ENCODE peak calls at places on chromosomes 5 and 9, in six cellular contexts. D is CD8-positive, alpha-beta T cell; M is fibroblast of lung; Y is A549; C is dorsolateral prefrontal cortex; Q is psoas muscle. W is an unnamed sample.

GRCh38 chr5:141849371-141850182 is 28.6 kb downstream of the PCDH1 start:
- DNase-seq in D (peak; percentile 70), M (peak; percentile 67), Y (peak; percentile 90), C (peak; percentile 79), Q (peak; percentile 88), W (no peak)

GRCh38 chr9:128253140-128253990 is 22.4 kb downstream of the GOLGA2 start:
- DNase-seq in D (no peak), M (no peak), Y (no peak), C (no peak), Q (no peak), W (no peak)

GRCh38 chr9:133932176-133932575 is 59.9 kb downstream of the VAV2 start:
- DNase-seq in D (no peak), M (peak; percentile 28), Y (no peak), C (no peak), Q (no peak), W (no peak)

GRCh38 chr9:120655005-120655622 is 59.2 kb downstream of the MEGF9 start:
- DNase-seq in D (no peak), M (peak; percentile 39), Y (no peak), C (no peak), Q (no peak), W (no peak)

GRCh38 chr9:75993434-75993833 is 103.0 kb downstream of the PCSK5 start:
- DNase-seq in D (no peak), M (peak; percentile 77), Y (no peak), C (no peak), Q (no peak), W (no peak)

GRCh38 chr9:29422445-29422844 is 1849.2 kb upstream of the C9orf72 start:
- DNase-seq in D (no peak), M (no peak), Y (no peak), C (no peak), Q (no peak), W (no peak)

GRCh38 chr9:13410566-13411031 is 131.1 kb upstream of the MPDZ start:
- DNase-seq in D (no peak), M (no peak), Y (no peak), C (no peak), Q (no peak), W (no peak)

GRCh38 chr5:115655994-115656393 is 30.2 kb upstream of the TMED7 start:
- DNase-seq in D (no peak), M (no peak), Y (no peak), C (no peak), Q (no peak), W (no peak)

GRCh38 chr9:107462691-107463090 is 26.9 kb downstream of the KLF4 start:
- DNase-seq in D (no peak), M (no peak), Y (no peak), C (no peak), Q (no peak), W (no peak)

GRCh38 chr5:144585716-144586115 is 415.0 kb downstream of the KCTD16 start:
- DNase-seq in D (no peak), M (no peak), Y (no peak), C (no peak), Q (no peak), W (no peak)

GRCh38 chr9:95018099-95018927 is 291.8 kb downstream of the AOPEP start:
- DNase-seq in D (no peak), M (peak; percentile 92), Y (peak; percentile 65), C (no peak), Q (peak; percentile 72), W (peak; percentile 69)

GRCh38 chr9:94827584-94828304 is 101.2 kb downstream of the AOPEP start:
- DNase-seq in D (no peak), M (peak; percentile 84), Y (no peak), C (no peak), Q (no peak), W (no peak)

DNA sequence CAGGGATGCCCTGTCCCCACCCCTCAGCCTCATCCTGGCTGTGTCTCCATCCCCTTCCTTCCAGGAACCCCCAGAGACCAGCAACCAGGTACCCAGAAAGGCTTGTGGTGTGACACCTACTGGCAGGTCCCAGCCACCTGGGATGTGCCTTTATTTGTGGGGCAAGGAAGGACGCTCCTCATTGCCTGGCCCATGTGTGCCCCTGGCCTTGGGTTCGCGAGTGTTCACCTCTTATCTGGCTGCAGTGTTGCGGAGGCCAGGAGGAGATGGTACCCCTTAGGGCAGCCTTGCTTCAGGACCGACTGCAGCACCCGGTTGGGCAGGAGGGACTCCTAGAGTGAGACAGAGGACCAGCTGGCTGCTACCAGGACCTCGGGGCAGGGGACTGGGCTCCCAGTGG is 8.8 kb downstream of the C9orf50 start:
- DNase-seq in D (no peak), M (no peak), Y (no peak), C (no peak), Q (no peak), W (no peak)
- TF ChIP-seq CTCF in D (no peak), M (no peak), Y (no peak), C (no peak), Q (no peak), W (no peak)

GRCh38 chr5:132253008-132253441 is 4.5 kb upstream of the PDLIM4 start:
- DNase-seq in D (no peak), M (no peak), Y (no peak), C (no peak), Q (no peak), W (no peak)

GRCh38 chr5:132246806-132247205 is 10.7 kb upstream of the PDLIM4 start:
- DNase-seq in D (no peak), M (no peak), Y (no peak), C (no peak), Q (no peak), W (no peak)

GRCh38 chr5:132251220-132251725 is 6.2 kb upstream of the PDLIM4 start:
- DNase-seq in D (no peak), M (no peak), Y (no peak), C (peak; percentile 53), Q (peak; percentile 80), W (no peak)

GRCh38 chr5:132253452-132254320 is 3.8 kb upstream of the PDLIM4 start:
- DNase-seq in D (no peak), M (no peak), Y (no peak), C (no peak), Q (no peak), W (no peak)

GRCh38 chr5:132250547-132250946 is 6.9 kb upstream of the PDLIM4 start:
- DNase-seq in D (no peak), M (no peak), Y (no peak), C (no peak), Q (no peak), W (no peak)
- H3K27ac ChIP-seq in D (no peak overlapping the region), M (no peak overlapping the region), Y (no peak overlapping the region), C (peak overlapping the region; percentile 55), Q (no peak overlapping the region), W (no peak overlapping the region)

GRCh38 chr5:170348069-170348702 is 41.0 kb downstream of the KCNMB1 start:
- DNase-seq in D (no peak), M (no peak), Y (no peak), C (no peak), Q (no peak), W (no peak)
- TF ChIP-seq CTCF in D (peak; percentile 28), M (no peak), Y (no peak), C (no peak), Q (peak; percentile 14), W (no peak)

GRCh38 chr5:168411871-168412270 is 74.4 kb upstream of the RARS1 start:
- DNase-seq in D (no peak), M (no peak), Y (no peak), C (no peak), Q (no peak), W (no peak)

GRCh38 chr5:168415971-168416370 is 70.3 kb upstream of the RARS1 start:
- DNase-seq in D (no peak), M (no peak), Y (no peak), C (no peak), Q (no peak), W (no peak)

GRCh38 chr5:168413062-168413461 is 73.2 kb upstream of the RARS1 start:
- DNase-seq in D (no peak), M (no peak), Y (no peak), C (no peak), Q (no peak), W (no peak)

GRCh38 chr5:168409601-168410458 is 76.4 kb upstream of the RARS1 start:
- DNase-seq in D (no peak), M (peak; percentile 54), Y (no peak), C (no peak), Q (no peak), W (peak; percentile 46)

GRCh38 chr5:168413596-168413995 is 72.7 kb upstream of the RARS1 start:
- DNase-seq in D (no peak), M (no peak), Y (no peak), C (no peak), Q (no peak), W (no peak)
- H3K27ac ChIP-seq in D (no peak overlapping the region), M (no peak overlapping the region), Y (no peak overlapping the region), C (no peak overlapping the region), Q (no peak overlapping the region), W (no peak overlapping the region)

GRCh38 chr9:36136277-36136893 is at the start of gene GLIPR2:
- DNase-seq in D (peak; percentile 77), M (peak; percentile 70), Y (peak; percentile 77), C (peak; percentile 69), Q (peak; percentile 86), W (no peak)
- TF ChIP-seq CTCF in D (peak; percentile 26), M (no peak), Y (no peak), C (peak; percentile 29), Q (no peak), W (no peak)

GRCh38 chr5:113089653-113090335 is 113.2 kb downstream of the DCP2 start:
- DNase-seq in D (no peak), M (peak; percentile 17), Y (no peak), C (no peak), Q (no peak), W (no peak)
- H3K27ac ChIP-seq in D (no peak overlapping the region), M (no peak overlapping the region), Y (no peak overlapping the region), C (peak overlapping the region; percentile 32), Q (no peak overlapping the region), W (no peak overlapping the region)

DNA sequence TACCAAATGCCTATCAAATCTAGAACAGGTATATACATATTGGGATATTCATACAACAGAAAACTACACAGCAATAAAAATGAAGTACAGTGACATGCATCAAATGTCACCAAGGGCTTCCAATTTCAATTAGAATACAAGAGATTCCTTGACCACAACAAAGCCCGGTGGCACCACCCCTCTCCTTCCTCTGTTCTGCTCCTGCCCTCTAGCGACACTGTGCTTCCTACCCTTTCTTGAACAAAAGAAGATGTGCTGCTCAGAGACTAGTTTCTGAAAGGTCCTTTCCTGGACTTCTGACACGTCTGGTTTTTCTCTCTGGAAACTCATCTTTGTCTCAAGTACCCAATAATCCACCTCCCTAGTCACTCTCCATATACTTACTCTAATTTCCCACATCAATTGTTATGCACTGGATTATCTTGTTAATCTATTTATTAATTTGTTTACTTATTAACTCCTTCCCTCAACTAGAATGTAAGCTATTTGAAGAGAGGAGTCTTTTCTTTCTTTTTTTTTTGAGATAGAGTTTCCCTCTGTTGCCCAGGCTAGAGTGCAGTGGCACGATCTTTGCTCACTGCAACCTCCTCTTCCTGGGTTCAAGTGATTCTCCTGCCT is 70.4 kb upstream of the CTSV start:
- DNase-seq in D (no peak), M (peak; percentile 31), Y (peak; percentile 9), C (no peak), Q (no peak), W (no peak)
- TF ChIP-seq CTCF in D (no peak), M (peak; percentile 46), Y (peak; percentile 53), C (peak; percentile 49), Q (peak; percentile 56), W (peak; percentile 48)